ENCODE peak calls at places on chromosomes 13 and 19, in six cellular contexts. T, K, X, H, E and Y are unnamed samples.

GRCh38 chr13:26727633-26728032 is 33.0 kb downstream of the GPR12 start:
- DNase-seq in T (no peak), K (no peak), X (no peak), H (no peak), E (no peak), Y (no peak)

GRCh38 chr19:19192910-19193423 is 909 bp downstream of the RFXANK start:
- DNase-seq in T (no peak), K (no peak), X (no peak), H (no peak), E (no peak), Y (no peak)

GRCh38 chr13:83077499-83077898 is 804.8 kb downstream of the SLITRK1 start:
- DNase-seq in T (no peak), K (no peak), X (no peak), H (no peak), E (no peak), Y (no peak)

GRCh38 chr19:29806098-29806866 is 5.5 kb upstream of the CCNE1 start:
- DNase-seq in T (peak), K (peak), X (no peak), H (peak), E (peak), Y (no peak)

GRCh38 chr19:10686661-10687517 is 14.3 kb upstream of the QTRT1 start:
- DNase-seq in T (no peak), K (peak), X (no peak), H (no peak), E (no peak), Y (no peak)

GRCh38 chr19:41872775-41873647 is 4.1 kb upstream of the CD79A start:
- DNase-seq in T (no peak), K (peak), X (no peak), H (peak), E (peak), Y (no peak)

GRCh38 chr13:78190296-78190695 is 271.7 kb upstream of the EDNRB start:
- DNase-seq in T (no peak), K (no peak), X (no peak), H (no peak), E (no peak), Y (no peak)

GRCh38 chr19:19386373-19386869 is 19.1 kb upstream of the GATAD2A start:
- DNase-seq in T (no peak), K (no peak), X (no peak), H (no peak), E (no peak), Y (no peak)

GRCh38 chr13:43472980-43473379 is 313.8 kb downstream of the ENOX1 start:
- DNase-seq in T (no peak), K (no peak), X (no peak), H (no peak), E (no peak), Y (no peak)

GRCh38 chr13:114043421-114044053 is 69.7 kb upstream of the C13orf46 start:
- DNase-seq in T (peak), K (peak), X (no peak), H (no peak), E (no peak), Y (peak)

GRCh38 chr13:67119481-67119883 is 110.7 kb downstream of the PCDH9 start:
- DNase-seq in T (peak), K (peak), X (peak), H (no peak), E (no peak), Y (no peak)

GRCh38 chr19:57099199-57099661 is 20.6 kb upstream of the USP29 start:
- DNase-seq in T (peak), K (peak), X (no peak), H (peak), E (peak), Y (no peak)

GRCh38 chr13:74000906-74001305 is 133.3 kb downstream of the KLF12 start:
- DNase-seq in T (no peak), K (no peak), X (no peak), H (no peak), E (no peak), Y (no peak)

GRCh38 chr13:23513460-23513859 is 56.8 kb upstream of the TNFRSF19 start:
- DNase-seq in T (no peak), K (peak), X (no peak), H (no peak), E (no peak), Y (no peak)

GRCh38 chr13:23515116-23515515 is 55.1 kb upstream of the TNFRSF19 start:
- DNase-seq in T (no peak), K (no peak), X (no peak), H (no peak), E (no peak), Y (no peak)

GRCh38 chr13:23514076-23514475 is 56.1 kb upstream of the TNFRSF19 start:
- DNase-seq in T (no peak), K (no peak), X (no peak), H (no peak), E (no peak), Y (no peak)

GRCh38 chr13:23510979-23511735 is 59.1 kb upstream of the TNFRSF19 start:
- DNase-seq in T (no peak), K (peak), X (no peak), H (no peak), E (no peak), Y (no peak)

GRCh38 chr13:23512762-23513395 is 57.3 kb upstream of the TNFRSF19 start:
- DNase-seq in T (no peak), K (no peak), X (no peak), H (no peak), E (no peak), Y (no peak)
- TF ChIP-seq CTCF in T (no peak), K (peak), X (no peak), H (no peak), E (no peak), Y (peak)

DNA sequence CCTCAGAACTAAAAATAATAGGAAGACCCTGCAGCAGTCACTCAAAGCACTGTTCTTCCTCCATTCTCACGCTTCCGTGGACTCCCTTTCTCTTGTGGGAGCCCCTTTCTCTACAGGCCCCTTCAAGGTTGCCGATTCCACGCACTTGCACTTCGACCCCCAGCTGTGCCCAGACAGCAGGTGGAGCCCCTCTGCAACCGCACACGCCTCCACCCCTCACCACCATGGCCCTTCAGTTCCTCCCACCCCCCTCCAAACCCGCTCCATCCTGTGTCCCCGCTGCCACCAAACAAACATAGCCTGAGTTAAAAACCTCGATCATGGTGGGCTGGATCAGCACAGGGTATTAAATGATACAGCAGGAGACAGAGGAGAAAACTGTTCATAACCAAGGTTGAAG is 102.6 kb downstream of the STK24 start:
- DNase-seq in T (no peak), K (no peak), X (no peak), H (no peak), E (no peak), Y (no peak)
- TF ChIP-seq CTCF in T (no peak), K (no peak), X (no peak), H (no peak), E (no peak), Y (no peak)

GRCh38 chr13:48975101-48975925 is at the start of gene FNDC3A:
- DNase-seq in T (peak), K (peak), X (no peak), H (peak), E (peak), Y (peak)
- TF ChIP-seq CTCF in T (no peak), K (peak), X (peak), H (no peak), E (no peak), Y (peak)

GRCh38 chr19:51703655-51704515 is 10.8 kb downstream of the SPACA6 start:
- DNase-seq in T (peak), K (peak), X (peak), H (peak), E (peak), Y (peak)
- TF ChIP-seq CTCF in T (peak), K (peak), X (peak), H (peak), E (peak), Y (peak)